ENCODE peak calls at places on chromosomes 12 and 14, in eight cellular contexts. X, U, O, K, E, H, F and R are unnamed samples.

GRCh38 chr12:9951026-9951652 is 19.0 kb upstream of the CLEC2A start:
- DNase-seq in O (no peak), E (no peak), K (no peak), X (no peak), H (no peak), U (no peak), F (no peak), R (no peak)

GRCh38 chr12:123111498-123112165 is 39.3 kb downstream of the PITPNM2 start:
- DNase-seq in E (no peak), F (no peak), H (no peak), O (no peak), K (no peak), X (no peak), U (no peak), R (no peak)

GRCh38 chr12:57242329-57242690 is 8.7 kb downstream of the STAC3 start:
- DNase-seq in K (no peak), H (no peak), X (peak; percentile 72), F (no peak), O (no peak), U (no peak), E (no peak), R (no peak)

GRCh38 chr14:80446356-80446755 is 235.1 kb upstream of the DIO2 start:
- DNase-seq in X (no peak), H (no peak), U (no peak), O (no peak), K (peak; percentile 19), E (no peak), F (no peak), R (no peak)

GRCh38 chr14:105883066-105884005 is 357.0 kb downstream of the TMEM121 start:
- DNase-seq in K (no peak), O (no peak), U (no peak), X (peak; percentile 27), F (no peak), E (no peak), H (no peak), R (peak; percentile 28)

GRCh38 chr12:67648306-67649164 is at the start of gene DYRK2:
- DNase-seq in K (peak; percentile 74), U (peak; percentile 25), X (peak; percentile 91), E (peak; percentile 40), O (peak; percentile 92), H (no peak), F (peak; percentile 80), R (peak; percentile 86)

GRCh38 chr12:107344035-107344808 is 250.9 kb upstream of the CRY1 start:
- DNase-seq in F (no peak), K (peak; percentile 64), U (no peak), X (no peak), H (no peak), E (peak; percentile 95), O (no peak), R (no peak)

GRCh38 chr12:119819322-119819721 is 57.8 kb downstream of the CIT start:
- DNase-seq in H (no peak), E (no peak), F (no peak), O (no peak), K (no peak), U (no peak), X (no peak), R (no peak)

GRCh38 chr12:31876568-31877424 is 82.4 kb upstream of the RESF1 start:
- DNase-seq in F (peak; percentile 4), K (no peak), O (no peak), E (no peak), X (peak; percentile 47), U (no peak), H (no peak), R (peak; percentile 53)

GRCh38 chr14:89030921-89031320 is 206.5 kb downstream of the TTC8 start:
- DNase-seq in K (no peak), H (no peak), F (no peak), E (no peak), O (no peak), X (no peak), U (no peak), R (no peak)

GRCh38 chr12:57629897-57630471 is 3.0 kb downstream of the B4GALNT1 start:
- DNase-seq in F (peak; percentile 4), K (no peak), X (no peak), H (no peak), O (peak; percentile 1), E (no peak), U (no peak), R (no peak)

GRCh38 chr12:6324936-6325750 is 14.7 kb downstream of the PLEKHG6 start:
- DNase-seq in H (no peak), K (peak; percentile 14), X (no peak), O (no peak), F (no peak), E (no peak), U (no peak), R (no peak)

GRCh38 chr12:321606-322326 is 59.1 kb upstream of the SLC6A13 start:
- DNase-seq in O (no peak), H (no peak), U (no peak), E (no peak), X (no peak), K (peak; percentile 37), F (no peak), R (no peak)

GRCh38 chr12:121214171-121214777 is 4.3 kb downstream of the P2RX4 start:
- DNase-seq in U (no peak), H (no peak), F (no peak), X (no peak), E (peak; percentile 58), K (peak; percentile 66), O (no peak), R (no peak)

GRCh38 chr14:64766430-64767151 is 62.4 kb downstream of the PLEKHG3 start:
- DNase-seq in F (no peak), X (no peak), U (no peak), K (no peak), O (peak; percentile 59), H (no peak), E (no peak), R (no peak)

GRCh38 chr14:100376751-100377171 is 53.6 kb downstream of the SLC25A47 start:
- DNase-seq in O (peak; percentile 65), K (peak; percentile 46), E (no peak), U (no peak), X (no peak), F (peak; percentile 40), H (no peak), R (no peak)

GRCh38 chr14:100203962-100204834 is 34.7 kb upstream of the YY1 start:
- DNase-seq in X (no peak), E (no peak), H (no peak), O (no peak), K (peak; percentile 24), U (no peak), F (no peak), R (no peak)

GRCh38 chr14:21308479-21309237 is 28.8 kb downstream of the RPGRIP1 start:
- DNase-seq in U (no peak), F (peak; percentile 71), E (peak; percentile 58), K (peak; percentile 80), O (peak; percentile 97), H (no peak), X (peak; percentile 59), R (peak; percentile 90)

GRCh38 chr12:18747960-18748359 is 10.0 kb downstream of the CAPZA3 start:
- DNase-seq in E (peak; percentile 93), U (no peak), H (peak; percentile 88), F (no peak), O (no peak), X (no peak), K (peak; percentile 89), R (no peak)

GRCh38 chr12:117120787-117121186 is 21.6 kb upstream of the TESC start:
- DNase-seq in X (no peak), H (no peak), O (no peak), K (no peak), U (no peak), E (no peak), F (no peak), R (no peak)

GRCh38 chr12:121750507-121750955 is 38.0 kb downstream of the TMEM120B start:
- DNase-seq in F (no peak), H (no peak), X (no peak), O (no peak), U (no peak), E (no peak), K (no peak), R (no peak)